ENCODE peak calls at places on chromosomes 4 and X, in eight cellular contexts. F is foreskin fibroblast, J is glutamatergic neuron, Q is Peyer's patch, V is ovary, P is GM13976, D is colonic mucosa, N is astrocyte of the spinal cord. X is an unnamed sample.

GRCh38 chr4:119328695-119329094 is 6.8 kb upstream of the FABP2 start:
- DNase-seq in F (no peak), Q (no peak), D (no peak), P (no peak), J (no peak), V (no peak), N (no peak), X (no peak)

GRCh38 chrX:71814123-71814912 is 51.2 kb downstream of the CXorf49B start:
- DNase-seq in D (no peak), Q (no peak), P (no peak), F (no peak), N (no peak), V (no peak), J (no peak), X (no peak)

GRCh38 chrX:24479924-24480722 is 15.0 kb downstream of the PDK3 start:
- DNase-seq in Q (peak; percentile 51), N (no peak), P (peak; percentile 64), D (peak; percentile 67), F (no peak), J (peak; percentile 18), V (no peak), X (no peak)

GRCh38 chrX:3204606-3205005 is 141.8 kb downstream of the MXRA5 start:
- DNase-seq in F (no peak), D (no peak), Q (no peak), P (no peak), N (no peak), V (no peak), J (no peak), X (no peak)

GRCh38 chrX:115606861-115607260 is 45.9 kb downstream of the PLS3 start:
- DNase-seq in N (no peak), Q (no peak), P (no peak), F (no peak), V (no peak), D (no peak), J (no peak), X (no peak)

GRCh38 chr4:106809083-106809482 is 227.0 kb downstream of the DKK2 start:
- DNase-seq in F (peak; percentile 38), N (peak; percentile 57), D (no peak), P (no peak), V (no peak), Q (no peak), J (no peak), X (no peak)

GRCh38 chrX:12814434-12814833 is 23.2 kb downstream of the PRPS2 start:
- DNase-seq in P (peak; percentile 58), F (peak; percentile 32), D (peak; percentile 32), J (peak; percentile 43), N (peak; percentile 41), Q (no peak), V (no peak), X (peak; percentile 28)

GRCh38 chrX:25597561-25597960 is 540.6 kb upstream of the MAGEB18 start:
- DNase-seq in D (no peak), J (no peak), P (no peak), F (no peak), N (peak; percentile 37), V (no peak), Q (no peak), X (no peak)

GRCh38 chr4:675036-675804 is 878 bp downstream of the MYL5 start:
- DNase-seq in P (no peak), V (peak; percentile 66), J (no peak), N (no peak), Q (no peak), D (no peak), F (no peak), X (no peak)

GRCh38 chr4:183905593-183906485 is 732 bp downstream of the STOX2 start:
- DNase-seq in V (peak; percentile 57), D (peak; percentile 22), N (peak; percentile 31), F (no peak), Q (no peak), P (peak; percentile 51), J (peak; percentile 80), X (peak; percentile 59)

GRCh38 chr4:4974727-4975126 is 44.5 kb downstream of the CYTL1 start:
- DNase-seq in J (no peak), V (no peak), P (no peak), N (no peak), D (no peak), F (no peak), Q (no peak), X (no peak)

GRCh38 chrX:24190500-24191156 is 41.1 kb downstream of the ZFX start:
- DNase-seq in J (no peak), V (no peak), P (no peak), D (no peak), Q (no peak), N (peak; percentile 22), F (peak; percentile 55), X (no peak)

GRCh38 chr4:15470149-15470520 is 453 bp downstream of the CC2D2A start:
- DNase-seq in Q (no peak), N (no peak), V (no peak), F (no peak), D (no peak), P (no peak), J (no peak), X (no peak)

GRCh38 chr4:115720611-115721010 is 607.2 kb upstream of the NDST4 start:
- DNase-seq in D (no peak), Q (no peak), V (no peak), F (no peak), J (no peak), P (no peak), N (peak; percentile 2), X (no peak)

GRCh38 chrX:103343105-103343504 is 13.1 kb downstream of the TCEAL7 start:
- DNase-seq in F (peak; percentile 35), J (peak; percentile 25), N (peak; percentile 56), Q (no peak), D (peak; percentile 45), V (peak; percentile 41), P (peak; percentile 29), X (no peak)

GRCh38 chr4:103375278-103375677 is 177.1 kb upstream of the CENPE start:
- DNase-seq in J (no peak), N (peak; percentile 74), P (no peak), D (no peak), V (no peak), Q (no peak), F (peak; percentile 2), X (no peak)

GRCh38 chrX:153769865-153770605 is 6.0 kb downstream of the PLXNB3 start:
- DNase-seq in P (peak; percentile 28), F (no peak), V (no peak), Q (no peak), J (peak; percentile 6), D (no peak), N (no peak), X (no peak)

GRCh38 chr4:79645942-79646341 is 237.9 kb upstream of the GK2 start:
- DNase-seq in D (no peak), F (no peak), Q (no peak), J (no peak), V (no peak), P (no peak), N (no peak), X (no peak)

GRCh38 chr4:174318829-174319764 is 35.4 kb downstream of the CEP44 start:
- DNase-seq in V (no peak), Q (no peak), N (peak; percentile 60), D (no peak), F (peak; percentile 16), J (no peak), P (peak; percentile 33), X (no peak)

GRCh38 chr4:153579410-153579809 is 104.7 kb upstream of the TLR2 start:
- DNase-seq in J (no peak), V (no peak), F (no peak), D (no peak), N (no peak), P (no peak), Q (no peak), X (no peak)

GRCh38 chrX:48890296-48890925 is 7.2 kb downstream of the TIMM17B start:
- DNase-seq in N (no peak), J (no peak), F (no peak), P (peak; percentile 38), D (no peak), V (peak; percentile 35), Q (no peak), X (no peak)

GRCh38 chrX:96430756-96431455 is 253.7 kb upstream of the DIAPH2 start:
- DNase-seq in F (no peak), N (no peak), V (no peak), Q (no peak), P (no peak), D (no peak), J (no peak), X (no peak)

GRCh38 chr4:123096038-123096437 is 173.6 kb upstream of the NUDT6 start:
- DNase-seq in P (no peak), J (no peak), Q (no peak), N (no peak), F (no peak), D (no peak), V (no peak), X (no peak)
- TF ChIP-seq CTCF in P (no peak), J (peak; percentile 51), Q (no peak), N (no peak), F (peak; percentile 21), D (no peak), V (no peak), X (peak; percentile 47)

DNA sequence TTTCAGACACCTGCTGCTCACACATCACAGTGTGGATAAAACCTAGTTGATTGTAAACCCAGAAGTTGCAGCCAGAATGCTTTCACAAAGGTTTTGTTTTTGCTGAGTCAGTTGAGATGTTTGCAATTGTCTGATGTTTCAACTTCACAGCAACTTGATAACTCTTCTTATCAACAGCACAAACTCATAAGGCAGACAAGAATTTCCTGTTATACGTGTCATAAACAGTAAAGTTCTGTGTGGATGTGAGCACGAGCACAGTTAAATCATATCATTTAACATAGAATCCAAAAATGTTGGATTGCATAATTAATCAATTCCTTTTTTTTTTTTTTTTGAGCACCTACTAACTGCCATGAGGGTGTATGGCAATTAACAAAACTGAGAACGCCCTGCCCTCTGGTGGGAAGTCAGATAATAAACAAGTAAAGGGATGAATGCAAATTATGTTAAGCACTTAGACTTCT is 512.2 kb downstream of the PDHA2 start:
- DNase-seq in N (peak; percentile 32), F (no peak), Q (no peak), J (peak; percentile 31), D (peak; percentile 23), V (no peak), P (no peak), X (peak; percentile 17)
- TF ChIP-seq CTCF in N (peak; percentile 15), F (no peak), Q (peak; percentile 38), J (peak; percentile 66), D (no peak), V (no peak), P (no peak), X (peak; percentile 63)

GRCh38 chr4:98786866-98787265 is 128.5 kb upstream of the TSPAN5 start:
- DNase-seq in V (no peak), F (peak; percentile 12), P (no peak), N (no peak), D (no peak), J (no peak), Q (no peak), X (no peak)
- TF ChIP-seq CTCF in V (no peak), F (peak; percentile 28), P (no peak), N (peak; percentile 21), D (no peak), J (no peak), Q (no peak), X (no peak)

DNA sequence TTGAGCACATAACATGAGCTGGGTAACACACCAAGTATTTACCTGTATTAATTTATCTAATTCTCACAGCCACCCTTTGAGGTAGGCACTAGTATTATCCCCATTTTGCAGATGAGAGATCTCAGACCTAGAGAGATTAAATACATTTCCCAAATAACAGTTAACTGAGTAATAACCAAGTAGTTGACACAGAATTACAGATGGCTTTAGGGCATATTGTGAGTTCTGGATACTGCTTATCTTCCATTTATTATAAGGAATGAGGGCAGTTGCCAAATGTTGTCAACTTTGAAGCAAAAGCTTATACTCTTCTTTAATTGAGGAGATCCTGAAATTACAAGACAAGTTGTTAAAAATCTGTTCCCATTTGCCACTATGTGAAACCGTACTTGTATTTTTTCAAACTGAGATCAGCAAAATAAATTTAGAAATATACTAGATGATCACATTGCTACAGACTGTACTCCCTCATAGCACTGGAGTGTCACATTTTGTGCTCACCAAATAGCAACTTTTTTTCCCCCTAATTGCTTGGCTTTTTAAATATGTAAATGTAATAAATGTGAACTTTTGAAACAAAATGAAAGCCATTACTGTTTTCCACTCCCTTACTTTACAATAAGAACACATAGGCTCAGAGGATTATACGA is 62.0 kb downstream of the ZNF827 start:
- DNase-seq in J (no peak), P (no peak), Q (no peak), N (no peak), D (no peak), F (no peak), V (no peak), X (no peak)
- TF ChIP-seq CTCF in J (no peak), P (no peak), Q (no peak), N (no peak), D (no peak), F (no peak), V (no peak), X (no peak)

X was measured in neural crest cell.